ENCODE peak calls at places on chromosomes 12 and 14, in four cellular contexts. U is brain microvascular endothelial cell; C is CD4-positive, alpha-beta T cell; B is heart left ventricle. Z is an unnamed sample.
A peak's percentile ranks its signal among the peaks of the same experiment; 100 is the strongest.

GRCh38 chr14:101665478-101666078 is 95.9 kb upstream of the PPP2R5C start:
- DNase-seq in U (peak; percentile 6), C (peak; percentile 28), B (no peak), Z (peak; percentile 36)

GRCh38 chr12:132329036-132329738 is at the start of gene GALNT9:
- DNase-seq in U (no peak), C (no peak), B (no peak), Z (peak; percentile 30)

GRCh38 chr14:20632831-20633771 is 8.4 kb downstream of the OR6S1 start:
- DNase-seq in U (peak; percentile 85), C (no peak), B (no peak), Z (peak; percentile 61)

GRCh38 chr14:55481769-55482168 is 41.4 kb upstream of the TBPL2 start:
- DNase-seq in U (no peak), C (no peak), B (no peak), Z (no peak)

GRCh38 chr14:63895510-63895909 is 42.7 kb downstream of the SYNE2 start:
- DNase-seq in U (no peak), C (no peak), B (no peak), Z (no peak)

GRCh38 chr12:104213952-104214351 is 1.6 kb upstream of the TXNRD1 start:
- DNase-seq in U (peak; percentile 14), C (no peak), B (no peak), Z (no peak)

GRCh38 chr12:100959481-100959880 is 164.9 kb downstream of the ANO4 start:
- DNase-seq in U (peak; percentile 22), C (no peak), B (no peak), Z (no peak)

GRCh38 chr14:103121161-103121845 is 2.0 kb upstream of the TNFAIP2 start:
- DNase-seq in U (no peak), C (no peak), B (peak; percentile 76), Z (no peak)

GRCh38 chr14:83535396-83535906 is 1994.5 kb upstream of the FLRT2 start:
- DNase-seq in U (no peak), C (no peak), B (no peak), Z (no peak)

GRCh38 chr14:37114559-37114958 is 57.8 kb downstream of the SLC25A21 start:
- DNase-seq in U (no peak), C (no peak), B (no peak), Z (no peak)

GRCh38 chr14:37114039-37114438 is 58.4 kb downstream of the SLC25A21 start:
- DNase-seq in U (no peak), C (no peak), B (no peak), Z (no peak)

GRCh38 chr14:37118673-37119366 is 53.6 kb downstream of the SLC25A21 start:
- DNase-seq in U (no peak), C (no peak), B (no peak), Z (no peak)

GRCh38 chr14:37122288-37122687 is 50.1 kb downstream of the SLC25A21 start:
- DNase-seq in U (no peak), C (no peak), B (no peak), Z (no peak)

GRCh38 chr14:37116933-37117844 is 55.2 kb downstream of the SLC25A21 start:
- DNase-seq in U (peak; percentile 47), C (no peak), B (no peak), Z (no peak)
- TF ChIP-seq CTCF in U (peak; percentile 53), C (no peak), B (peak; percentile 6), Z (no peak)

DNA sequence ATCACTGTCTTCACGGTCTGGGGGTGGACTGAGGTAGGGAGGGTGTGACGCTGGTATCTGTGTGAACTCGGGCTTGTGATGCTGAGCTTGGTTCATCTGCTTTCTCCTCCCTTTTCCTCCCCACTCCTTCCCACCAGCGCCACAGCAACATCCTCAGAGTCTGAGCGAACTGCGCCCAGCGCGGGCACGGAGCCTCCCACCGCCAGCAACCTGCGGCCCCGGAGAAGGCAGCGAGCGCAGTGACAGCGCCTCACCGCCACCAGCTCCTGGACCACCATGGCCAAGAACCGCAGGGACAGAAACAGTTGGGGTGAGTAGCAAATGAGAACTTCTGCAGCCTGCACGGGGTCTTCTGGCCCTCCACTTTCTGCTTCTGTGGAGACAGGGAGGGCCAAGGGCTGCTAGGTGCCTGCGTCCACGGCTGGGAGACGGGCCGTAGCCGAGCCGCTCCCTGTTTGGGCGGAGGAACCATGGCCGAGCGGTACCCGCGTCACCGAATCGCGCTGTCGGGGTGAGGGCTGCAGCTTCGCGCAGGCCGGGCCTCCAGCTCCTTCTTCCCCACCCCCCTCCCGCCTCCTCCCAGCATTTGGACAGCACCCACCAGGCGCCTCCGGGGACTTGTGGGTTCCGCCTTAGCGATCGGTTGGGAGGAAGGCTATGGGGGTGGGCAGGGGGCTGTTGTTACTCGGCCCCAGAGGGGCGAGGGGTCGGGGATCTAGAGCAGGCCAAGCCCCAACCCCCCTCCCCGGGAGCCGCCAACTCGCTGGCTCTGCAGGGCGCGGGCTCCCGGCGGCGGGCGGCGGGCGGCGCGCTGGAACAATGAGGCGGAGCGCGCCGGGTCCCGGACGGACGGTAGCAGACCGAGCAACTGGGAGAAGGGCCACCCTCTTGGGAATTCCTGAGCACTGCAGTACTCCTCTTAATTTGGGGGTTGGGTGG is at the start of gene ATL1:
- DNase-seq in U (peak; percentile 48), C (peak; percentile 16), B (peak; percentile 72), Z (peak; percentile 59)
- TF ChIP-seq CTCF in U (no peak), C (no peak), B (no peak), Z (no peak)

GRCh38 chr14:53954551-53955233 is 1.9 kb downstream of the BMP4 start:
- DNase-seq in U (peak; percentile 10), C (no peak), B (peak; percentile 28), Z (no peak)
- TF ChIP-seq CTCF in U (no peak), C (no peak), B (peak; percentile 6), Z (peak; percentile 13)

GRCh38 chr14:93790966-93791365 is 2.7 kb upstream of the PRIMA1 start:
- DNase-seq in U (no peak), C (no peak), B (no peak), Z (no peak)

GRCh38 chr14:93789366-93790130 is 1.3 kb upstream of the PRIMA1 start:
- DNase-seq in U (no peak), C (no peak), B (no peak), Z (no peak)

GRCh38 chr14:93788307-93788556 is at the start of gene PRIMA1:
- DNase-seq in U (no peak), C (no peak), B (no peak), Z (no peak)

GRCh38 chr14:93787465-93788306 is 599 bp downstream of the PRIMA1 start:
- DNase-seq in U (no peak), C (no peak), B (no peak), Z (peak; percentile 18)

GRCh38 chr14:93788557-93789365 is 476 bp upstream of the PRIMA1 start:
- DNase-seq in U (no peak), C (no peak), B (peak; percentile 50), Z (peak; percentile 31)
- TF ChIP-seq CTCF in U (no peak), C (no peak), B (peak; percentile 51), Z (peak; percentile 38)

DNA sequence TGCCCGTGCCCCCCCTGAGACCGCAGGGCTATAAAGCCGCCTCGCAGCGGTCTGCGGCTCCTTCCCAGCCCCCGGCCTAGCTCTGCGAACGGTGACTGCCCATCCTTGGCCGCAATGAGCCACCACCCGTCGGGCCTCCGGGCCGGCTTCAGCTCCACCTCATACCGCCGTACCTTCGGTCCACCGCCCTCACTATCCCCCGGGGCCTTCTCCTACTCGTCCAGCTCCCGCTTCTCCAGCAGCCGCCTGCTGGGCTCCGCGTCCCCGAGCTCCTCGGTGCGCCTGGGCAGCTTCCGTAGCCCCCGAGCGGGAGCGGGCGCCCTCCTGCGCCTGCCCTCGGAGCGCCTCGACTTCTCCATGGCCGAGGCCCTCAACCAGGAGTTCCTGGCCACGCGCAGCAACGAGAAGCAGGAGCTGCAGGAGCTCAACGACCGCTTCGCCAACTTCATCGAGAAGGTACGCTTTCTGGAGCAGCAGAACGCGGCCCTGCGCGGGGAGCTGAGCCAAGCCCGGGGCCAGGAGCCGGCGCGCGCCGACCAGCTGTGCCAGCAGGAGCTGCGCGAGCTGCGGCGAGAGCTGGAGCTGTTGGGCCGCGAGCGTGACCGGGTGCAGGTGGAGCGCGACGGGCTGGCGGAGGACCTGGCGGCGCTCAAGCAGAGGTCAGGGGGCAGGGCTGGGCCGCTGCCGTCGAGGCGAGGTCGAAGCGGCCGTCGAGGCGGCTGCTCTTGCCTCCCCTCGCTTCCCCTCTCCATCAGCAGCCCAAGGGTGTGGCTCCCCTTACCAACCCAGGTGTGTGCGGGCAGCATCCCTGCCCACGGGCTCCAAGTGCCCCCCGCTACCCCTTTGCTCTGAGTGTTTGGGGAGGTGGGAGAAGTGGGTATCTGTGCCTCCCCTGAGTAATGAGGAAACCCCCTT is at the start of gene PRPH:
- DNase-seq in U (no peak), C (no peak), B (no peak), Z (no peak)
- TF ChIP-seq CTCF in U (no peak), C (no peak), B (no peak), Z (no peak)

GRCh38 chr12:94198872-94199271 is 50.5 kb downstream of the PLXNC1 start:
- DNase-seq in U (no peak), C (no peak), B (no peak), Z (no peak)
- TF ChIP-seq CTCF in U (no peak), C (no peak), B (no peak), Z (no peak)

DNA sequence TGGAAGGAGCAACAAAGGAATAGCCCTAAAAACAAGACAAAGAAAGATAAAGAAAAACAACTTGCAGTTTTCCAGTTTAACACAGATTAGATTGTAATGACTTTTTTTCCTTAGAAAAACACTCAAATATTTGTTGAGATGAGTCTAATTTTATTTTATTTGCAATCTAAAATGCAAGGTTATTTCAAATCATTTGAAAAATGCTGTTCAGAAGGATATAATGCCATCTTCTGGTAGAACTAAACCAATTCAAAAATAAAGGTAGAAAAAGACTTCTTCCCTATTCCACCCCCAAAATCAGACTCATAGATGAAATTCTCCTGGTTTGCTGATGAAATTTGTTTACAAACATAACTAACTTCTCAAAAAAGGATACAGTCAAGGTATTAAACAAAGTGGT is 84.5 kb upstream of the TTC7B start:
- DNase-seq in U (no peak), C (no peak), B (no peak), Z (no peak)
- TF ChIP-seq CTCF in U (no peak), C (no peak), B (peak; percentile 45), Z (peak; percentile 43)

GRCh38 chr12:78229491-78230209 is 399.0 kb downstream of the NAV3 start:
- DNase-seq in U (peak; percentile 58), C (no peak), B (no peak), Z (peak; percentile 38)
- TF ChIP-seq CTCF in U (peak; percentile 78), C (no peak), B (peak; percentile 42), Z (peak; percentile 78)

DNA sequence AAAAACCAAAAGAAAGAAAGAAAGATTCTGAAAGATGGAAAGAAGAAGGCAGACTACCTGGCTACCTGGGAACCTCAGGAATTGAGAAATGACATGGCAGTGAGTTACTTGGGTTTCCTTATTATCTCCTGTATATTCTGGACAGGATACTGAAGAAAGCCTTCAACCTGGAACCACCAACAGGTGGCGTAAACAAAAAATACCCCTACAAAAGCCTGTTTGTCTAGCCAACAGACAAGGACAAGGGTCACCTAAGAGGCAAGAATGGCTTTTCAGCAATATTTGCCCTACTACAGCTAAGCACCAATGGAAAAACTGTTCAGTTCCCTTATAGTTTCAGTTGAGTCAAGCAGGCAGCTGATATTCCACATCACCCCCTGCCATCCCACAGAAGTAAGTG is 274.9 kb downstream of the GPHN start:
- DNase-seq in U (no peak), C (no peak), B (no peak), Z (no peak)
- TF ChIP-seq CTCF in U (no peak), C (no peak), B (no peak), Z (no peak)

GRCh38 chr12:53625946-53626701 is at the start of gene ATF7:
- DNase-seq in U (peak; percentile 96), C (peak; percentile 98), B (peak; percentile 98), Z (peak; percentile 100)
- TF ChIP-seq CTCF in U (no peak), C (no peak), B (no peak), Z (no peak)

Z was measured in neural crest cell.